ENCODE peak calls at places on chromosomes 6 and 20, in six cellular contexts. I, M, C, E, X and A are unnamed samples.

GRCh38 chr20:38123021-38123587 is 42.0 kb downstream of the TGM2 start:
- DNase-seq in X (no peak), E (no peak), I (no peak), C (peak), M (no peak), A (no peak)

GRCh38 chr6:125904871-125905270 is 51.7 kb upstream of the HINT3 start:
- DNase-seq in X (no peak), M (peak), I (peak), E (peak), C (no peak), A (no peak)

GRCh38 chr6:109447087-109447486 is 6.6 kb downstream of the SMPD2 start:
- DNase-seq in E (no peak), X (no peak), I (no peak), M (no peak), C (no peak), A (no peak)

GRCh38 chr20:42740191-42740870 is 449.4 kb downstream of the PTPRT start:
- DNase-seq in X (no peak), M (no peak), I (no peak), E (no peak), C (no peak), A (no peak)

GRCh38 chr6:125248136-125248535 is 53.6 kb downstream of the HDDC2 start:
- DNase-seq in X (no peak), M (no peak), I (no peak), E (no peak), C (peak), A (no peak)

GRCh38 chr6:14055541-14055940 is 62.0 kb upstream of the CD83 start:
- DNase-seq in X (peak), C (no peak), I (no peak), E (no peak), M (no peak), A (no peak)

GRCh38 chr6:44563397-44563796 is 175.9 kb downstream of the CDC5L start:
- DNase-seq in I (no peak), M (no peak), C (no peak), E (no peak), X (no peak), A (no peak)

GRCh38 chr20:11766961-11767360 is 150.7 kb upstream of the BTBD3 start:
- DNase-seq in I (no peak), E (peak), C (peak), X (no peak), M (no peak), A (no peak)

GRCh38 chr6:41273699-41274098 is 12.8 kb downstream of the TREM1 start:
- DNase-seq in I (no peak), C (no peak), M (no peak), E (no peak), X (no peak), A (no peak)

GRCh38 chr6:84848960-84849359 is 84.6 kb upstream of the TBX18 start:
- DNase-seq in C (no peak), X (no peak), I (no peak), E (no peak), M (no peak), A (no peak)